ENCODE peak calls at places on chromosomes 6 and 20, in five cellular contexts. One of them, this sample, is unnamed.

GRCh38 chr20:40811660-40812414 is 122.8 kb upstream of the MAFB start:
- DNase-seq in central memory CD4-positive, alpha-beta T cell: no peak
- DNase-seq in renal cortical epithelial cell: no peak
- DNase-seq in Ammon's horn: no peak
- DNase-seq in natural killer cell treated with Interleukin-12 subunit alpha and Interleukin-12 subunit beta and Interleukin-15 and Interleukin-18, amount 100 ng/mL, for 72 hours: no peak
- DNase-seq in this sample: peak; percentile 68

GRCh38 chr6:113464536-113464935 is 392.6 kb upstream of the MARCKS start:
- DNase-seq in central memory CD4-positive, alpha-beta T cell: no peak
- DNase-seq in renal cortical epithelial cell: no peak
- DNase-seq in Ammon's horn: no peak
- DNase-seq in natural killer cell treated with Interleukin-12 subunit alpha and Interleukin-12 subunit beta and Interleukin-15 and Interleukin-18, amount 100 ng/mL, for 72 hours: no peak
- DNase-seq in this sample: no peak

GRCh38 chr20:57400262-57400701 is 9.1 kb downstream of the RBM38 start:
- DNase-seq in central memory CD4-positive, alpha-beta T cell: no peak
- DNase-seq in renal cortical epithelial cell: no peak
- DNase-seq in Ammon's horn: peak; percentile 21
- DNase-seq in natural killer cell treated with Interleukin-12 subunit alpha and Interleukin-12 subunit beta and Interleukin-15 and Interleukin-18, amount 100 ng/mL, for 72 hours: no peak
- DNase-seq in this sample: peak; percentile 79

GRCh38 chr20:50575869-50576720 is 65.9 kb downstream of the PTPN1 start:
- DNase-seq in central memory CD4-positive, alpha-beta T cell: peak; percentile 46
- DNase-seq in renal cortical epithelial cell: no peak
- DNase-seq in Ammon's horn: peak; percentile 81
- DNase-seq in natural killer cell treated with Interleukin-12 subunit alpha and Interleukin-12 subunit beta and Interleukin-15 and Interleukin-18, amount 100 ng/mL, for 72 hours: peak; percentile 73
- DNase-seq in this sample: peak; percentile 86

GRCh38 chr20:64261138-64261537 is 5.6 kb downstream of the PCMTD2 start:
- DNase-seq in central memory CD4-positive, alpha-beta T cell: no peak
- DNase-seq in renal cortical epithelial cell: peak; percentile 71
- DNase-seq in Ammon's horn: no peak
- DNase-seq in natural killer cell treated with Interleukin-12 subunit alpha and Interleukin-12 subunit beta and Interleukin-15 and Interleukin-18, amount 100 ng/mL, for 72 hours: no peak
- DNase-seq in this sample: no peak

GRCh38 chr6:113560908-113561307 is 296.2 kb upstream of the MARCKS start:
- DNase-seq in central memory CD4-positive, alpha-beta T cell: no peak
- DNase-seq in renal cortical epithelial cell: peak; percentile 43
- DNase-seq in Ammon's horn: no peak
- DNase-seq in natural killer cell treated with Interleukin-12 subunit alpha and Interleukin-12 subunit beta and Interleukin-15 and Interleukin-18, amount 100 ng/mL, for 72 hours: no peak
- DNase-seq in this sample: no peak

GRCh38 chr6:151576658-151577057 is 82.8 kb downstream of the CCDC170 start:
- DNase-seq in central memory CD4-positive, alpha-beta T cell: no peak
- DNase-seq in renal cortical epithelial cell: no peak
- DNase-seq in Ammon's horn: peak; percentile 73
- DNase-seq in natural killer cell treated with Interleukin-12 subunit alpha and Interleukin-12 subunit beta and Interleukin-15 and Interleukin-18, amount 100 ng/mL, for 72 hours: no peak
- DNase-seq in this sample: no peak

GRCh38 chr6:16759181-16759645 is 2.0 kb downstream of the ATXN1 start:
- DNase-seq in central memory CD4-positive, alpha-beta T cell: no peak
- DNase-seq in renal cortical epithelial cell: peak; percentile 40
- DNase-seq in Ammon's horn: peak; percentile 47
- DNase-seq in natural killer cell treated with Interleukin-12 subunit alpha and Interleukin-12 subunit beta and Interleukin-15 and Interleukin-18, amount 100 ng/mL, for 72 hours: no peak
- DNase-seq in this sample: no peak

GRCh38 chr20:1118336-1119127 is at the start of gene PSMF1:
- DNase-seq in central memory CD4-positive, alpha-beta T cell: peak; percentile 95
- DNase-seq in renal cortical epithelial cell: peak; percentile 73
- DNase-seq in Ammon's horn: peak; percentile 94
- DNase-seq in natural killer cell treated with Interleukin-12 subunit alpha and Interleukin-12 subunit beta and Interleukin-15 and Interleukin-18, amount 100 ng/mL, for 72 hours: peak; percentile 96
- DNase-seq in this sample: peak; percentile 94

GRCh38 chr6:133955582-133956412 is 2.8 kb downstream of the TBPL1 start:
- DNase-seq in central memory CD4-positive, alpha-beta T cell: no peak
- DNase-seq in renal cortical epithelial cell: no peak
- DNase-seq in Ammon's horn: no peak
- DNase-seq in natural killer cell treated with Interleukin-12 subunit alpha and Interleukin-12 subunit beta and Interleukin-15 and Interleukin-18, amount 100 ng/mL, for 72 hours: no peak
- DNase-seq in this sample: no peak

GRCh38 chr6:101614774-101615173 is 221.3 kb downstream of the GRIK2 start:
- DNase-seq in central memory CD4-positive, alpha-beta T cell: no peak
- DNase-seq in renal cortical epithelial cell: peak; percentile 99
- DNase-seq in Ammon's horn: no peak
- DNase-seq in natural killer cell treated with Interleukin-12 subunit alpha and Interleukin-12 subunit beta and Interleukin-15 and Interleukin-18, amount 100 ng/mL, for 72 hours: no peak
- DNase-seq in this sample: peak; percentile 1

GRCh38 chr20:32709528-32710121 is 33.6 kb downstream of the COMMD7 start:
- DNase-seq in central memory CD4-positive, alpha-beta T cell: no peak
- DNase-seq in renal cortical epithelial cell: peak; percentile 49
- DNase-seq in Ammon's horn: no peak
- DNase-seq in natural killer cell treated with Interleukin-12 subunit alpha and Interleukin-12 subunit beta and Interleukin-15 and Interleukin-18, amount 100 ng/mL, for 72 hours: no peak
- DNase-seq in this sample: no peak

This sample was measured in H7.